ENCODE peak calls at places on chromosomes 1 and 21, in eight cellular contexts. Q is SK-N-SH, G is HCT116, E is GM23338, V is K562, D is Panc1, P is HepG2, U is GM12878. A is an unnamed sample.
A peak's percentile ranks its signal among the peaks of the same experiment; 100 is the strongest.

GRCh38 chr21:41390043-41390639 is 28.3 kb downstream of the MX2 start:
- DNase-seq in Q (no peak), G (no peak), E (no peak), V (no peak), D (no peak), P (no peak), U (no peak), A (no peak)

GRCh38 chr1:66231162-66232077 is 302.5 kb upstream of the SGIP1 start:
- DNase-seq in Q (no peak), G (peak; percentile 73), E (no peak), V (no peak), D (peak; percentile 74), P (no peak), U (no peak), A (no peak)

GRCh38 chr21:43361493-43362296 is 65.2 kb downstream of the SIK1 start:
- DNase-seq in Q (no peak), G (no peak), E (peak; percentile 25), V (no peak), D (no peak), P (no peak), U (peak; percentile 73), A (no peak)

GRCh38 chr1:31020007-31020790 is 45.3 kb downstream of the PUM1 start:
- DNase-seq in Q (peak; percentile 36), G (no peak), E (no peak), V (no peak), D (no peak), P (no peak), U (no peak), A (no peak)

GRCh38 chr1:107622975-107623374 is 342.0 kb downstream of the VAV3 start:
- DNase-seq in Q (no peak), G (no peak), E (no peak), V (no peak), D (no peak), P (no peak), U (no peak), A (no peak)

GRCh38 chr1:15345711-15346355 is 63.9 kb upstream of the EFHD2 start:
- DNase-seq in Q (no peak), G (no peak), E (no peak), V (peak; percentile 72), D (no peak), P (no peak), U (no peak), A (peak; percentile 78)

GRCh38 chr1:172826096-172826741 is 167.3 kb downstream of the FASLG start:
- DNase-seq in Q (peak; percentile 38), G (peak; percentile 61), E (peak; percentile 73), V (no peak), D (peak; percentile 48), P (peak; percentile 21), U (no peak), A (peak; percentile 13)

GRCh38 chr1:183891158-183891557 is 86.2 kb downstream of the RGL1 start:
- DNase-seq in Q (no peak), G (no peak), E (no peak), V (no peak), D (no peak), P (no peak), U (no peak), A (no peak)

GRCh38 chr1:199173356-199173755 is 534.5 kb downstream of the PTPRC start:
- DNase-seq in Q (no peak), G (no peak), E (no peak), V (no peak), D (no peak), P (no peak), U (peak; percentile 92), A (no peak)

GRCh38 chr1:200354243-200354642 is 55.6 kb downstream of the ZNF281 start:
- DNase-seq in Q (no peak), G (no peak), E (no peak), V (no peak), D (no peak), P (no peak), U (peak; percentile 44), A (peak; percentile 61)

GRCh38 chr1:46595127-46595526 is 8.9 kb downstream of the MKNK1 start:
- DNase-seq in Q (no peak), G (no peak), E (no peak), V (peak; percentile 45), D (no peak), P (no peak), U (no peak), A (peak; percentile 94)

GRCh38 chr1:41046347-41046775 is 24.8 kb upstream of the SLFNL1 start:
- DNase-seq in Q (no peak), G (no peak), E (no peak), V (no peak), D (no peak), P (no peak), U (no peak), A (no peak)

GRCh38 chr1:232902766-232903357 is 47.5 kb upstream of the NTPCR start:
- DNase-seq in Q (no peak), G (no peak), E (no peak), V (no peak), D (no peak), P (no peak), U (no peak), A (no peak)

GRCh38 chr1:26351591-26352337 is 2.2 kb downstream of the CRYBG2 start:
- DNase-seq in Q (no peak), G (peak; percentile 41), E (no peak), V (peak; percentile 54), D (no peak), P (peak; percentile 97), U (no peak), A (no peak)

DNA sequence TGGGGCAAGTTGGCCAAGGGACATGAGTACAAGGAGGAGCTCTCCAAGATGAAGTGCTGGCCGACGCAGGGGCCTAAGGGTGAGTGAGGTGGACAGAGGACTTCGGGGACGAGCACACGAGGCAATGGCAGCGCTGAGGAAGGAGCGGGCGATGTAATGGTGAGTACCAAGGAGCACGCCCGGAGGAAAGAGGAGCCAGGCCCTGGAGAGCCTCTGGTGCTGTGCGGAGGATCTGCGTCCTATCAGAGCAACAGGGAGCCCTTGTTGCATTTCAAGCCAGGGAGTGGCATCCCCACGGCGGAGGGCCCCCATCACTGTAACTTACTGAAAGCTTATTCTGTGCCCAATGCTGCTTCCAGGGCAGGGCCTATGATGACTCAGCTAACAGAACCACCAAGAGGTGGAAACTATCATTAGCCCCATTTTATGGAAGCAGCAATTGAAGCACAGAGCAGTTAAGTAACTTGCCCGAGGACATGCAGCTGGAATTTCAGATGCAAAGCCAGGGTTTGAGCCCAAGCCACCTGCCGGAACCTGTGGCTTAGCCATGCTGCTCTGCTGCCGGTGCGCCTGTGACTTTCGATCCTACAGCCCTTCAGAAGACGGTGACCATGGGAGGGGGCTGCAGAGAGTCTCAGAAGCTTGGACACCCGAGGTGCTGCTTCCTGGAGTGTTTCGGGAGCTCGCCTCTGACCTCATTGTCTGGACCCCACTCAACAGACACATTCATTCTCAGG is 17.6 kb upstream of the AJAP1 start:
- DNase-seq in Q (no peak), G (no peak), E (no peak), V (no peak), D (no peak), P (no peak), U (no peak), A (no peak)
- H3K27me3 ChIP-seq in Q (no peaks in the 10 kb centered on the region), G (no peaks in the 10 kb centered on the region), E (no peaks in the 10 kb centered on the region), V (peaks cover 14% of the 10 kb centered on the region), D (no peaks in the 10 kb centered on the region), P (no peaks in the 10 kb centered on the region), U (no peaks in the 10 kb centered on the region), A (no peaks in the 10 kb centered on the region)

GRCh38 chr1:207243756-207244408 is 77.6 kb upstream of the CD55 start:
- DNase-seq in Q (no peak), G (no peak), E (no peak), V (no peak), D (no peak), P (no peak), U (no peak), A (no peak)

GRCh38 chr1:207242911-207243310 is 78.6 kb upstream of the CD55 start:
- DNase-seq in Q (no peak), G (no peak), E (no peak), V (no peak), D (no peak), P (no peak), U (no peak), A (no peak)

GRCh38 chr1:207241164-207241934 is 80.1 kb upstream of the CD55 start:
- DNase-seq in Q (no peak), G (no peak), E (peak; percentile 6), V (no peak), D (no peak), P (peak; percentile 89), U (no peak), A (no peak)

GRCh38 chr1:207245124-207245523 is 76.4 kb upstream of the CD55 start:
- DNase-seq in Q (no peak), G (no peak), E (no peak), V (no peak), D (no peak), P (no peak), U (no peak), A (no peak)

GRCh38 chr1:207244409-207244801 is 77.1 kb upstream of the CD55 start:
- DNase-seq in Q (no peak), G (no peak), E (no peak), V (no peak), D (no peak), P (no peak), U (no peak), A (no peak)
- H3K4me3 ChIP-seq in Q (no peak overlapping the region), G (no peak overlapping the region), E (no peak overlapping the region), V (no peak overlapping the region), D (no peak overlapping the region), P (no peak overlapping the region), U (no peak overlapping the region), A (no peak overlapping the region)

GRCh38 chr21:38858429-38859205 is 52.9 kb downstream of the ETS2 start:
- DNase-seq in Q (no peak), G (no peak), E (no peak), V (no peak), D (no peak), P (no peak), U (no peak), A (no peak)

GRCh38 chr21:38853421-38853919 is 47.7 kb downstream of the ETS2 start:
- DNase-seq in Q (no peak), G (peak; percentile 64), E (no peak), V (no peak), D (peak; percentile 55), P (peak; percentile 30), U (no peak), A (peak; percentile 62)

GRCh38 chr21:38861006-38861405 is 55.3 kb downstream of the ETS2 start:
- DNase-seq in Q (peak; percentile 43), G (no peak), E (no peak), V (no peak), D (no peak), P (no peak), U (no peak), A (no peak)

GRCh38 chr21:38859852-38860251 is 54.1 kb downstream of the ETS2 start:
- DNase-seq in Q (no peak), G (no peak), E (no peak), V (no peak), D (no peak), P (no peak), U (no peak), A (no peak)

GRCh38 chr21:38857152-38857825 is 51.6 kb downstream of the ETS2 start:
- DNase-seq in Q (no peak), G (no peak), E (no peak), V (no peak), D (no peak), P (peak; percentile 28), U (no peak), A (no peak)
- TF ChIP-seq REST in Q (no peak), G (no peak), E (no peak), V (no peak), D (no peak), P (no peak), U (no peak), A (no peak)

DNA sequence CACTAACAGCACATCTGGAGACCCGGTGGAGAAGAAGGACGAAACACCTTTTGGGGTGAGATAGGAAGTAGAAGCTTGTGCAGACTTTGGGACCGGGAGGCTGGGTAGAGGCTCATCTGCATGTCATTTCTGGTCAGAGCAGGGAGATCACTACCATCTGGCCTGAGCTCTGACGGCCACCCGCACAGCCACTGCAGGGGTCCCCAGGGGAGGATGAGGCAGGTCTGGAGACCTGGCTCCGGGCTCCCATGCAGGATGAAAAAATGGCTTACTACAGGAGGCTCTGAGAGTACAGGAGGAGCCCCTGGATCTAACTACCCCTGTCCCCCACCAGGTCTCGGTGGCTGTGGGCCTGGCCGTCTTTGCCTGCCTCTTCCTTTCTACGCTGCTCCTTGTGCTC is 13.9 kb downstream of the NTRK1 start:
- DNase-seq in Q (no peak), G (no peak), E (no peak), V (no peak), D (no peak), P (no peak), U (no peak), A (no peak)
- H3K27me3 ChIP-seq in Q (no peaks in the 10 kb centered on the region), G (peaks cover 3% of the 10 kb centered on the region), E (peaks cover 32% of the 10 kb centered on the region), V (no peaks in the 10 kb centered on the region), D (no peaks in the 10 kb centered on the region), P (peaks cover 17% of the 10 kb centered on the region), U (peaks cover 8% of the 10 kb centered on the region), A (peaks cover 39% of the 10 kb centered on the region)